ENCODE peak calls at places on chromosomes 1 and 21, in four cellular contexts. X, T, N and S are unnamed samples. For H3K4me1, the result is how much of the 10 kb centered on the place peaks cover.

GRCh38 chr1:16921391-16922185 is at the start of gene CROCC:
- DNase-seq in N (no peak), X (peak), T (peak), S (peak)

GRCh38 chr1:103497404-103497803 is 28.1 kb upstream of the RNPC3 start:
- DNase-seq in T (no peak), N (no peak), X (no peak), S (no peak)

GRCh38 chr21:15139881-15140280 is 75.1 kb upstream of the NRIP1 start:
- DNase-seq in X (no peak), T (no peak), N (no peak), S (no peak)

GRCh38 chr1:26694597-26695416 is 1.0 kb upstream of the ARID1A start:
- DNase-seq in T (no peak), N (no peak), X (no peak), S (no peak)

GRCh38 chr1:50705041-50705440 is 255.0 kb downstream of the FAF1 start:
- DNase-seq in T (no peak), N (no peak), X (peak), S (no peak)

GRCh38 chr1:231357831-231358354 is 19.8 kb downstream of the SPRTN start:
- DNase-seq in X (peak), N (peak), T (no peak), S (no peak)

GRCh38 chr1:115838805-115839705 is 1.9 kb downstream of the NHLH2 start:
- DNase-seq in X (peak), T (no peak), N (no peak), S (peak)

GRCh38 chr1:209590405-209590804 is 6.9 kb downstream of the CAMK1G start:
- DNase-seq in T (no peak), X (peak), N (no peak), S (no peak)

GRCh38 chr1:33815061-33815460 is 48.8 kb upstream of the HMGB4 start:
- DNase-seq in T (no peak), N (no peak), X (no peak), S (no peak)

GRCh38 chr1:226708967-226709396 is 30.1 kb downstream of the ITPKB start:
- DNase-seq in X (no peak), T (no peak), N (no peak), S (no peak)

GRCh38 chr1:31961536-31961935 is 23.4 kb upstream of the PTP4A2 start:
- DNase-seq in T (no peak), X (no peak), N (no peak), S (no peak)

GRCh38 chr1:233112184-233113008 is 162.0 kb downstream of the NTPCR start:
- DNase-seq in X (no peak), N (no peak), T (no peak), S (no peak)

GRCh38 chr1:61517345-61517744 is 207.6 kb downstream of the TM2D1 start:
- DNase-seq in T (no peak), X (no peak), N (no peak), S (no peak)

GRCh38 chr1:2085080-2085479 is 34.9 kb downstream of the PRKCZ start:
- DNase-seq in X (no peak), N (no peak), T (no peak), S (no peak)

GRCh38 chr1:151860504-151861187 is 7.1 kb upstream of the THEM5 start:
- DNase-seq in X (no peak), T (no peak), N (no peak), S (no peak)

GRCh38 chr1:228393811-228394570 is 12.6 kb downstream of the TRIM11 start:
- DNase-seq in X (no peak), T (no peak), N (no peak), S (peak)

GRCh38 chr1:205519541-205520131 is 15.2 kb downstream of the CDK18 start:
- DNase-seq in T (no peak), N (no peak), X (no peak), S (peak)

GRCh38 chr1:114075546-114076249 is 78.0 kb downstream of the SYT6 start:
- DNase-seq in T (no peak), X (no peak), N (no peak), S (no peak)

GRCh38 chr1:174367892-174368291 is 79.9 kb upstream of the GPR52 start:
- DNase-seq in N (no peak), X (no peak), T (peak), S (no peak)

GRCh38 chr21:14952916-14953315 is 111.9 kb downstream of the NRIP1 start:
- DNase-seq in T (no peak), N (no peak), X (no peak), S (no peak)

GRCh38 chr1:56715161-56715560 is 70.0 kb downstream of the PRKAA2 start:
- DNase-seq in N (no peak), T (no peak), X (no peak), S (no peak)

GRCh38 chr1:226664413-226665101 is 74.5 kb downstream of the ITPKB start:
- DNase-seq in N (no peak), X (no peak), T (peak), S (peak)

GRCh38 chr21:15210235-15210678 is 145.5 kb upstream of the NRIP1 start:
- DNase-seq in X (no peak), T (no peak), N (peak), S (peak)

GRCh38 chr1:246897302-246897701 is 34.4 kb downstream of the AHCTF1 start:
- DNase-seq in N (no peak), X (no peak), T (no peak), S (no peak)

GRCh38 chr1:228348708-228349467 is 57.7 kb downstream of the TRIM11 start:
- DNase-seq in N (peak), X (no peak), T (peak), S (no peak)

GRCh38 chr1:6495041-6495441 is 3.6 kb upstream of the PLEKHG5 start:
- DNase-seq in T (no peak), N (no peak), X (no peak), S (peak)

GRCh38 chr21:15301736-15302135 is 236.9 kb upstream of the NRIP1 start:
- DNase-seq in T (no peak), X (no peak), N (no peak), S (no peak)

GRCh38 chr1:48263042-48263441 is 40.5 kb downstream of the SLC5A9 start:
- DNase-seq in N (no peak), T (no peak), X (no peak), S (no peak)

DNA sequence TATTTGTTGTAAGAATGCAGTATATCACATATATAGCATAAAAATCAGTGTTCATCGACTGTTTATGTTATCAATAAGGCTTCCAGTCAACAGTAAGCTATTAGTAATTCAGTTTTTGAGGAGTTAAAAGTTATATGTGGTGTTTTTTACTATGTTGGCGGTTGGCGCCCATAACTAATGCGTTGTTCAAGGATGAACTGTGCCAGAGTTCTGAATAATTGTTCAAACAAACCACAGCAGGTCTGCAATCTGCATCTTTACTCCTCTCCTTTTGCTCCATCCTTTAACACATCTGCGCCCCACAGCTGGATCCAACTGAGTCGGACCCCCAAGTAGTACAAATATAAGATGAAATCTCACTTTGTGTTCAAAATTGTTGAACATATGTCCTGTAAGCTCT is 836.1 kb downstream of the LTN1 start:
- DNase-seq in N (no peak), T (no peak), X (no peak), S (no peak)
- H3K4me3 ChIP-seq in N (no peak), T (no peak), X (no peak), S (no peak)

DNA sequence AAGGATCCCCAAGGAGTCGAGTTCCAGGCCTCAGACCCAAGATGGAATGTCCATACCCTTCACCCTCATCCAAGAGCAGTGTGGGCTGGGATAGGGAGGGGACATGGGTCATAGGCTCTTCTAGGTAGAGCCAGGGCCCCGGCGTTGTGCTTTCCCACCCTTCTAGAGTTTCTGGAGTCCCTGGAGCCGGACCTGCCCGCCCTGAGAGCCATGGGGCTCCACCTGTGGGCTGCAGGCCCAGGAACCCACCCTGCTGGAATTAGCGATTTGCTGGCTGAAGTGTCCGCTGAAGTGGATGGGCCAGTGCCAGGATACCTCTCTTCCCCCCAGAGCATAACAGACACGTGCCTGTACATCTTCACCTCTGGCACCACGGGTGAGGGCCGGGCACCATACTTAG is 1.1 kb downstream of the SLC27A3 start:
- DNase-seq in T (no peak), N (no peak), X (no peak), S (peak)
- H3K4me1 ChIP-seq in T (under half), N (half or more), X (under half), S (under half)

GRCh38 chr21:29077651-29078090 is 4.2 kb upstream of the CCT8 start:
- DNase-seq in T (no peak), X (no peak), N (peak), S (no peak)
- H3K4me3 ChIP-seq in T (peak), X (no peak), N (peak), S (peak)

GRCh38 chr21:35041122-35041521 is 8.0 kb downstream of the RUNX1 start:
- DNase-seq in X (no peak), N (no peak), T (no peak), S (no peak)
- H3K4me1 ChIP-seq in X (under half), N (under half), T (under half), S (under half)